ENCODE peak calls at places on chromosomes 1 and 21, in ten cellular contexts. One of them, this sample, is unnamed.
A peak's percentile ranks its signal among the peaks of the same experiment; 100 is the strongest.

GRCh38 chr1:234498448-234499118 is 19.6 kb upstream of the TARBP1 start:
- DNase-seq in ovary: no peak
- DNase-seq in A549: no peak
- DNase-seq in keratinocyte: no peak
- DNase-seq in HAP-1: no peak
- DNase-seq in lower lobe of right lung: no peak
- DNase-seq in endothelial cell of umbilical vein: no peak
- DNase-seq in colonic mucosa: no peak
- DNase-seq in MM.1S: no peak
- DNase-seq in IMR-90: no peak
- DNase-seq in this sample: no peak

GRCh38 chr1:62493656-62494055 is 56.8 kb downstream of the USP1 start:
- DNase-seq in ovary: no peak
- DNase-seq in A549: no peak
- DNase-seq in keratinocyte: no peak
- DNase-seq in HAP-1: no peak
- DNase-seq in lower lobe of right lung: no peak
- DNase-seq in endothelial cell of umbilical vein: peak; percentile 5
- DNase-seq in colonic mucosa: no peak
- DNase-seq in MM.1S: no peak
- DNase-seq in IMR-90: peak; percentile 45
- DNase-seq in this sample: no peak

GRCh38 chr1:26697978-26698849 is 2.4 kb downstream of the ARID1A start:
- DNase-seq in ovary: peak; percentile 50
- DNase-seq in A549: peak; percentile 83
- DNase-seq in keratinocyte: peak; percentile 56
- DNase-seq in HAP-1: peak; percentile 62
- DNase-seq in lower lobe of right lung: peak; percentile 58
- DNase-seq in endothelial cell of umbilical vein: peak; percentile 94
- DNase-seq in colonic mucosa: peak; percentile 74
- DNase-seq in MM.1S: peak; percentile 86
- DNase-seq in IMR-90: peak; percentile 99
- DNase-seq in this sample: peak; percentile 68

GRCh38 chr1:245961137-245961540 is 545.9 kb downstream of the SMYD3 start:
- DNase-seq in ovary: no peak
- DNase-seq in A549: no peak
- DNase-seq in keratinocyte: no peak
- DNase-seq in HAP-1: no peak
- DNase-seq in lower lobe of right lung: no peak
- DNase-seq in endothelial cell of umbilical vein: no peak
- DNase-seq in colonic mucosa: no peak
- DNase-seq in MM.1S: no peak
- DNase-seq in IMR-90: peak; percentile 44
- DNase-seq in this sample: no peak

GRCh38 chr1:234253732-234254131 is 119.5 kb upstream of the COA6 start:
- DNase-seq in ovary: no peak
- DNase-seq in A549: no peak
- DNase-seq in keratinocyte: no peak
- DNase-seq in HAP-1: no peak
- DNase-seq in lower lobe of right lung: no peak
- DNase-seq in endothelial cell of umbilical vein: no peak
- DNase-seq in colonic mucosa: no peak
- DNase-seq in MM.1S: no peak
- DNase-seq in IMR-90: no peak
- DNase-seq in this sample: no peak

GRCh38 chr1:43812579-43812978 is 105.2 kb downstream of the ST3GAL3 start:
- DNase-seq in ovary: no peak
- DNase-seq in A549: no peak
- DNase-seq in keratinocyte: no peak
- DNase-seq in HAP-1: peak; percentile 33
- DNase-seq in lower lobe of right lung: no peak
- DNase-seq in endothelial cell of umbilical vein: no peak
- DNase-seq in colonic mucosa: no peak
- DNase-seq in MM.1S: no peak
- DNase-seq in IMR-90: no peak
- DNase-seq in this sample: no peak

GRCh38 chr1:216034506-216034905 is 388.7 kb downstream of the USH2A start:
- DNase-seq in ovary: no peak
- DNase-seq in A549: no peak
- DNase-seq in keratinocyte: no peak
- DNase-seq in HAP-1: peak; percentile 29
- DNase-seq in lower lobe of right lung: no peak
- DNase-seq in endothelial cell of umbilical vein: no peak
- DNase-seq in colonic mucosa: no peak
- DNase-seq in MM.1S: no peak
- DNase-seq in IMR-90: peak; percentile 6
- DNase-seq in this sample: no peak

GRCh38 chr21:31531967-31532366 is 127.5 kb upstream of the SOD1 start:
- DNase-seq in ovary: no peak
- DNase-seq in A549: no peak
- DNase-seq in keratinocyte: no peak
- DNase-seq in HAP-1: no peak
- DNase-seq in lower lobe of right lung: no peak
- DNase-seq in endothelial cell of umbilical vein: no peak
- DNase-seq in colonic mucosa: no peak
- DNase-seq in MM.1S: no peak
- DNase-seq in IMR-90: no peak
- DNase-seq in this sample: no peak

GRCh38 chr21:43361127-43361492 is 65.8 kb downstream of the SIK1 start:
- DNase-seq in ovary: no peak
- DNase-seq in A549: no peak
- DNase-seq in keratinocyte: no peak
- DNase-seq in HAP-1: no peak
- DNase-seq in lower lobe of right lung: no peak
- DNase-seq in endothelial cell of umbilical vein: no peak
- DNase-seq in colonic mucosa: no peak
- DNase-seq in MM.1S: peak; percentile 95
- DNase-seq in IMR-90: peak; percentile 63
- DNase-seq in this sample: no peak

GRCh38 chr21:43361493-43362296 is 65.2 kb downstream of the SIK1 start:
- DNase-seq in ovary: no peak
- DNase-seq in A549: no peak
- DNase-seq in keratinocyte: peak; percentile 66
- DNase-seq in HAP-1: no peak
- DNase-seq in lower lobe of right lung: no peak
- DNase-seq in endothelial cell of umbilical vein: peak; percentile 16
- DNase-seq in colonic mucosa: no peak
- DNase-seq in MM.1S: peak; percentile 98
- DNase-seq in IMR-90: peak; percentile 79
- DNase-seq in this sample: peak; percentile 87

GRCh38 chr21:43359081-43359822 is 67.7 kb downstream of the SIK1 start:
- DNase-seq in ovary: no peak
- DNase-seq in A549: no peak
- DNase-seq in keratinocyte: no peak
- DNase-seq in HAP-1: no peak
- DNase-seq in lower lobe of right lung: no peak
- DNase-seq in endothelial cell of umbilical vein: no peak
- DNase-seq in colonic mucosa: no peak
- DNase-seq in MM.1S: no peak
- DNase-seq in IMR-90: no peak
- DNase-seq in this sample: no peak

GRCh38 chr21:43362306-43362927 is 64.5 kb downstream of the SIK1 start:
- DNase-seq in ovary: peak; percentile 87
- DNase-seq in A549: no peak
- DNase-seq in keratinocyte: no peak
- DNase-seq in HAP-1: no peak
- DNase-seq in lower lobe of right lung: peak; percentile 71
- DNase-seq in endothelial cell of umbilical vein: peak; percentile 64
- DNase-seq in colonic mucosa: peak; percentile 43
- DNase-seq in MM.1S: peak; percentile 92
- DNase-seq in IMR-90: peak; percentile 86
- DNase-seq in this sample: peak; percentile 92

DNA sequence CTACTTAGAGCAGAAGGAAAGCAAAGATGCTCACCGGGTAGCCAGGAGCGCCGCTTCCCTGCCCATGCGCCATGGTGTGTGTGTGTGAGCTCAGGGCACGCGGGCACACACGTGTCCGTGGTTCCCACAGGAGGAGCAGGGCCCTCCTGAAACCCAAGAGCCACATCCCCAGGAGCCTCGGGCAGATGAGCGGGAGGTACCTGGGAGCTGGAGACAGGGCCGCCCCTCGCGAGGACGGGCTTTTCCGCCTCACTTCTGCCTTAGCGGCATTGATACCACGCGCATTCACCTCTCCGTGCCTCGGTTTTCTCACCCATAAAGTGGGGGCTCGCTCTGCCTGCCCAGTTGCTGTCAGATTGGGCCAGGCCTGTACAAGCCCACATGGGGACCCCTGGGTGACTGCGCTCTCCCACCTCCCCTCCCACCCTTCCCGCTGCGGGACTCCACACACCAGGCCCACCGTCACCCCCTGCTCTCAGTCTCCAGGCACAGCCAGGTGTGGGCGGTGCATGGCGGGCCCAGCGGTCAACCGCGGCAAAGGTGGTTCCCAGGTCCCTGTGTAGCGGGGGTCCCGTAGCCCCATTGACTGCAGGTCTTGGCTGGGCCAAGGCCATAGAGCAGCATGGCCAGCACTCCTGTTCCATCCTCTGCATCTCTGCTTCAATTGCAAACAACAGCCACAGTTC is 66.3 kb downstream of the SIK1 start:
- DNase-seq in ovary: no peak
- DNase-seq in A549: no peak
- DNase-seq in keratinocyte: no peak
- DNase-seq in HAP-1: no peak
- DNase-seq in lower lobe of right lung: no peak
- DNase-seq in endothelial cell of umbilical vein: no peak
- DNase-seq in colonic mucosa: no peak
- DNase-seq in MM.1S: no peak
- DNase-seq in IMR-90: no peak
- DNase-seq in this sample: no peak
- H3K4me1 ChIP-seq in ovary: peaks cover 9% of the 10 kb centered on the region
- H3K4me1 ChIP-seq in A549: no peaks in the 10 kb centered on the region
- H3K4me1 ChIP-seq in keratinocyte: peaks cover 21% of the 10 kb centered on the region
- H3K4me1 ChIP-seq in HAP-1: peaks cover 5% of the 10 kb centered on the region
- H3K4me1 ChIP-seq in lower lobe of right lung: peaks cover 18% of the 10 kb centered on the region
- H3K4me1 ChIP-seq in endothelial cell of umbilical vein: peaks cover 8% of the 10 kb centered on the region
- H3K4me1 ChIP-seq in colonic mucosa: no peaks in the 10 kb centered on the region
- H3K4me1 ChIP-seq in MM.1S: peaks cover 26% of the 10 kb centered on the region
- H3K4me1 ChIP-seq in IMR-90: peaks cover 10% of the 10 kb centered on the region
- H3K4me1 ChIP-seq in this sample: peaks cover 23% of the 10 kb centered on the region

GRCh38 chr1:41578712-41579335 is 94.3 kb upstream of the EDN2 start:
- DNase-seq in ovary: no peak
- DNase-seq in A549: peak; percentile 64
- DNase-seq in keratinocyte: no peak
- DNase-seq in HAP-1: peak; percentile 29
- DNase-seq in lower lobe of right lung: no peak
- DNase-seq in endothelial cell of umbilical vein: peak; percentile 27
- DNase-seq in colonic mucosa: no peak
- DNase-seq in MM.1S: peak; percentile 32
- DNase-seq in IMR-90: peak; percentile 30
- DNase-seq in this sample: peak; percentile 13

GRCh38 chr1:41573803-41574713 is 89.6 kb upstream of the EDN2 start:
- DNase-seq in ovary: peak; percentile 82
- DNase-seq in A549: peak; percentile 65
- DNase-seq in keratinocyte: peak; percentile 7
- DNase-seq in HAP-1: peak; percentile 85
- DNase-seq in lower lobe of right lung: peak; percentile 84
- DNase-seq in endothelial cell of umbilical vein: peak; percentile 65
- DNase-seq in colonic mucosa: peak; percentile 81
- DNase-seq in MM.1S: peak; percentile 85
- DNase-seq in IMR-90: peak; percentile 80
- DNase-seq in this sample: peak; percentile 62

GRCh38 chr1:41574842-41575241 is 90.4 kb upstream of the EDN2 start:
- DNase-seq in ovary: no peak
- DNase-seq in A549: no peak
- DNase-seq in keratinocyte: no peak
- DNase-seq in HAP-1: no peak
- DNase-seq in lower lobe of right lung: no peak
- DNase-seq in endothelial cell of umbilical vein: no peak
- DNase-seq in colonic mucosa: no peak
- DNase-seq in MM.1S: no peak
- DNase-seq in IMR-90: no peak
- DNase-seq in this sample: no peak

GRCh38 chr1:41576620-41577019 is 92.1 kb upstream of the EDN2 start:
- DNase-seq in ovary: no peak
- DNase-seq in A549: no peak
- DNase-seq in keratinocyte: no peak
- DNase-seq in HAP-1: no peak
- DNase-seq in lower lobe of right lung: no peak
- DNase-seq in endothelial cell of umbilical vein: no peak
- DNase-seq in colonic mucosa: no peak
- DNase-seq in MM.1S: no peak
- DNase-seq in IMR-90: peak; percentile 31
- DNase-seq in this sample: no peak

DNA sequence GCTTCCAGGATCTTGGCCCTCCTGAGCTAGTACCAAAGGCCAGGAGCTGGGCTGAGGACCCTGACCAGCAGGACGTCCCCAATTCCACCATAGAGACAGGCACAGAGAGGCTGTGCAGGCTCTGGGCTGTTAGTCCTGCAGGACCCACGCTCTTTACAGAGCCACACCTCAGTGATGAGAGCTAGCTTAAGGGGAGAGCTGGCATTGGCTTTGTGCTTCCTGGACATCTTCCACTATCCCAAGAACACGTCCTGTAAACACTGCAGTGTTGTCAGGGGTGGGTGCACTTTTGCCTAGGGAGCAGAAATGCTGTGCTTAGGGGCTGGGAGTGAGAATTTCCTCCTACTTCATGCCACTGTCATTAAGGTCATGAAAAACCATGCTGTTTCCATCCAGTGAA is 91.7 kb upstream of the EDN2 start:
- DNase-seq in ovary: no peak
- DNase-seq in A549: no peak
- DNase-seq in keratinocyte: no peak
- DNase-seq in HAP-1: no peak
- DNase-seq in lower lobe of right lung: no peak
- DNase-seq in endothelial cell of umbilical vein: no peak
- DNase-seq in colonic mucosa: no peak
- DNase-seq in MM.1S: no peak
- DNase-seq in IMR-90: no peak
- DNase-seq in this sample: no peak
- H3K4me1 ChIP-seq in ovary: no peaks in the 10 kb centered on the region
- H3K4me1 ChIP-seq in A549: no peaks in the 10 kb centered on the region
- H3K4me1 ChIP-seq in keratinocyte: no peaks in the 10 kb centered on the region
- H3K4me1 ChIP-seq in HAP-1: no peaks in the 10 kb centered on the region
- H3K4me1 ChIP-seq in lower lobe of right lung: peaks cover 9% of the 10 kb centered on the region
- H3K4me1 ChIP-seq in endothelial cell of umbilical vein: no peaks in the 10 kb centered on the region
- H3K4me1 ChIP-seq in colonic mucosa: no peaks in the 10 kb centered on the region
- H3K4me1 ChIP-seq in MM.1S: peaks cover 18% of the 10 kb centered on the region
- H3K4me1 ChIP-seq in IMR-90: no peaks in the 10 kb centered on the region
- H3K4me1 ChIP-seq in this sample: peaks cover 5% of the 10 kb centered on the region

GRCh38 chr1:32768110-32768857 is 48.9 kb downstream of the YARS1 start:
- DNase-seq in ovary: peak; percentile 54
- DNase-seq in A549: no peak
- DNase-seq in keratinocyte: no peak
- DNase-seq in HAP-1: no peak
- DNase-seq in lower lobe of right lung: peak; percentile 33
- DNase-seq in endothelial cell of umbilical vein: no peak
- DNase-seq in colonic mucosa: no peak
- DNase-seq in MM.1S: no peak
- DNase-seq in IMR-90: no peak
- DNase-seq in this sample: no peak

GRCh38 chr1:32769524-32770220 is 47.5 kb downstream of the YARS1 start:
- DNase-seq in ovary: peak; percentile 70
- DNase-seq in A549: peak; percentile 55
- DNase-seq in keratinocyte: no peak
- DNase-seq in HAP-1: no peak
- DNase-seq in lower lobe of right lung: peak; percentile 48
- DNase-seq in endothelial cell of umbilical vein: no peak
- DNase-seq in colonic mucosa: no peak
- DNase-seq in MM.1S: no peak
- DNase-seq in IMR-90: peak; percentile 45
- DNase-seq in this sample: no peak

GRCh38 chr1:32770741-32771548 is 46.2 kb downstream of the YARS1 start:
- DNase-seq in ovary: peak; percentile 46
- DNase-seq in A549: no peak
- DNase-seq in keratinocyte: no peak
- DNase-seq in HAP-1: no peak
- DNase-seq in lower lobe of right lung: peak; percentile 39
- DNase-seq in endothelial cell of umbilical vein: no peak
- DNase-seq in colonic mucosa: no peak
- DNase-seq in MM.1S: no peak
- DNase-seq in IMR-90: no peak
- DNase-seq in this sample: no peak

GRCh38 chr1:32771561-32772280 is 45.4 kb downstream of the YARS1 start:
- DNase-seq in ovary: peak; percentile 61
- DNase-seq in A549: no peak
- DNase-seq in keratinocyte: no peak
- DNase-seq in HAP-1: no peak
- DNase-seq in lower lobe of right lung: peak; percentile 46
- DNase-seq in endothelial cell of umbilical vein: no peak
- DNase-seq in colonic mucosa: no peak
- DNase-seq in MM.1S: no peak
- DNase-seq in IMR-90: no peak
- DNase-seq in this sample: no peak

GRCh38 chr1:32770221-32770731 is 46.9 kb downstream of the YARS1 start:
- DNase-seq in ovary: peak; percentile 46
- DNase-seq in A549: no peak
- DNase-seq in keratinocyte: no peak
- DNase-seq in HAP-1: no peak
- DNase-seq in lower lobe of right lung: peak; percentile 37
- DNase-seq in endothelial cell of umbilical vein: no peak
- DNase-seq in colonic mucosa: no peak
- DNase-seq in MM.1S: no peak
- DNase-seq in IMR-90: no peak
- DNase-seq in this sample: no peak
- H3K4me1 ChIP-seq in ovary: peaks cover 29% of the 10 kb centered on the region
- H3K4me1 ChIP-seq in A549: peaks cover 99% of the 10 kb centered on the region
- H3K4me1 ChIP-seq in keratinocyte: peaks cover 48% of the 10 kb centered on the region
- H3K4me1 ChIP-seq in HAP-1: no peaks in the 10 kb centered on the region
- H3K4me1 ChIP-seq in lower lobe of right lung: peaks cover 59% of the 10 kb centered on the region
- H3K4me1 ChIP-seq in endothelial cell of umbilical vein: peaks cover 14% of the 10 kb centered on the region
- H3K4me1 ChIP-seq in colonic mucosa: no peaks in the 10 kb centered on the region
- H3K4me1 ChIP-seq in MM.1S: no peaks in the 10 kb centered on the region
- H3K4me1 ChIP-seq in IMR-90: peaks cover 15% of the 10 kb centered on the region
- H3K4me1 ChIP-seq in this sample: no peaks in the 10 kb centered on the region

DNA sequence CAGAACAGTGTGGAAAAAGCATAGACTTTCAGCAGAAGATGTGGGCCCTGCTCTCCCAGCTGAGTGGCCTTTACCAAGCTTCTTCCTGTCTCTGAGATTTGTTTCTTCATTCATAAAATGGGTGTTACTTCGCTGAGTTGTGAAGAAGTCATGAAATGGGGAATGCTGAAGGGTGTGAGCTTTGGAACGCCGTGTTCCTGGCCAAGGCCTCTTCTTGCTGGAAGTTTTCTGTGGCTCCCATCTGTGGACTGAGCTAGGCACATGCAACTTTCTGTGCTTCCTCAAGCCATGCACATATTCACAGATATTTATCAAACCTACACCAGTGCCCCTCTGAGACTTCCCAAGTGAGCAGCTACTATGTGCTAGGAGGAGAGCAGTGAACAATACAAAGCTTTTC is 106.2 kb upstream of the JUN start:
- DNase-seq in ovary: no peak
- DNase-seq in A549: no peak
- DNase-seq in keratinocyte: no peak
- DNase-seq in HAP-1: no peak
- DNase-seq in lower lobe of right lung: no peak
- DNase-seq in endothelial cell of umbilical vein: no peak
- DNase-seq in colonic mucosa: no peak
- DNase-seq in MM.1S: no peak
- DNase-seq in IMR-90: no peak
- DNase-seq in this sample: no peak
- H3K4me1 ChIP-seq in ovary: peaks cover 2% of the 10 kb centered on the region
- H3K4me1 ChIP-seq in A549: peaks cover 7% of the 10 kb centered on the region
- H3K4me1 ChIP-seq in keratinocyte: no peaks in the 10 kb centered on the region
- H3K4me1 ChIP-seq in HAP-1: no peaks in the 10 kb centered on the region
- H3K4me1 ChIP-seq in lower lobe of right lung: peaks cover 64% of the 10 kb centered on the region
- H3K4me1 ChIP-seq in endothelial cell of umbilical vein: peaks cover 39% of the 10 kb centered on the region
- H3K4me1 ChIP-seq in colonic mucosa: peaks cover 4% of the 10 kb centered on the region
- H3K4me1 ChIP-seq in MM.1S: peaks cover 2% of the 10 kb centered on the region
- H3K4me1 ChIP-seq in IMR-90: peaks cover 2% of the 10 kb centered on the region
- H3K4me1 ChIP-seq in this sample: peaks cover under 1% of the 10 kb centered on the region

This sample was measured in CD4-positive, CD25-positive, alpha-beta regulatory T cell.